ENCODE peak calls at places on chromosomes 5 and 9, in four cellular contexts. N is thyroid gland; K is CD4-positive, alpha-beta memory T cell; V is heart left ventricle. H is an unnamed sample.

GRCh38 chr5:158142182-158142581 is 283.2 kb upstream of the CLINT1 start:
- DNase-seq in N (no peak), V (no peak), K (no peak), H (no peak)

GRCh38 chr9:132023409-132024180 is 56.1 kb downstream of the MED27 start:
- DNase-seq in V (no peak), K (no peak), N (no peak), H (no peak)

GRCh38 chr5:115685480-115685879 is 59.6 kb upstream of the TMED7 start:
- DNase-seq in K (no peak), N (no peak), V (peak), H (no peak)

GRCh38 chr5:114726126-114726525 is 364.3 kb downstream of the KCNN2 start:
- DNase-seq in V (no peak), N (no peak), K (no peak), H (no peak)

GRCh38 chr9:110808599-110808980 is 140.0 kb downstream of the MUSK start:
- DNase-seq in N (no peak), V (no peak), K (no peak), H (no peak)

GRCh38 chr9:108151161-108151586 is 661.6 kb upstream of the KLF4 start:
- DNase-seq in K (no peak), N (no peak), V (peak), H (peak)

GRCh38 chr9:91253488-91253887 is 108.2 kb downstream of the AUH start:
- DNase-seq in N (no peak), V (no peak), K (peak), H (no peak)

GRCh38 chr5:35626108-35626507 is 8.4 kb downstream of the SPEF2 start:
- DNase-seq in N (no peak), V (no peak), K (no peak), H (no peak)

GRCh38 chr5:150486402-150487198 is 21.3 kb upstream of the NDST1 start:
- DNase-seq in K (peak), V (peak), N (peak), H (no peak)

GRCh38 chr9:109117856-109118801 is 1.6 kb downstream of the TMEM245 start:
- DNase-seq in N (peak), V (no peak), K (peak), H (peak)

GRCh38 chr9:23123048-23123632 is 676.5 kb downstream of the DMRTA1 start:
- DNase-seq in K (no peak), V (peak), N (peak), H (peak)

GRCh38 chr5:372556-372910 is 51.0 kb downstream of the AHRR start:
- DNase-seq in V (no peak), K (no peak), N (no peak), H (no peak)

GRCh38 chr9:132670816-132671371 is 630 bp downstream of the GTF3C4 start:
- DNase-seq in K (peak), N (peak), V (peak), H (no peak)

GRCh38 chr9:136242908-136243525 is 2.6 kb downstream of the QSOX2 start:
- DNase-seq in V (no peak), K (no peak), N (no peak), H (no peak)
- H3K4me3 ChIP-seq in V (no peak), K (no peak), N (no peak), H (no peak)

GRCh38 chr5:137751869-137752491 is 2.2 kb downstream of the HNRNPA0 start:
- DNase-seq in K (peak), V (no peak), N (peak), H (no peak)
- H3K4me3 ChIP-seq in K (peak), V (peak), N (no peak), H (peak)

GRCh38 chr5:173670791-173671120 is 54.3 kb upstream of the BOD1 start:
- DNase-seq in V (no peak), N (peak), K (no peak), H (no peak)
- H3K4me3 ChIP-seq in V (no peak), N (no peak), K (no peak), H (no peak)

GRCh38 chr5:141515141-141515540 is 26.3 kb downstream of the PCDHGC5 start:
- DNase-seq in V (no peak), N (no peak), K (no peak), H (no peak)

GRCh38 chr5:141514330-141515111 is 25.6 kb downstream of the PCDHGC5 start:
- DNase-seq in K (no peak), V (no peak), N (peak), H (no peak)

GRCh38 chr5:141513021-141513626 is 24.2 kb downstream of the PCDHGC5 start:
- DNase-seq in N (peak), V (peak), K (peak), H (no peak)

GRCh38 chr5:141512390-141513020 is 23.6 kb downstream of the PCDHGC5 start:
- DNase-seq in V (peak), K (peak), N (peak), H (no peak)

GRCh38 chr5:141513627-141514329 is 24.9 kb downstream of the PCDHGC5 start:
- DNase-seq in K (peak), V (peak), N (peak), H (no peak)
- H3K4me3 ChIP-seq in K (peak), V (peak), N (no peak), H (peak)

GRCh38 chr5:171965740-171966139 is 40.7 kb downstream of the FBXW11 start:
- DNase-seq in K (no peak), V (no peak), N (no peak), H (no peak)

GRCh38 chr5:171963416-171963815 is 43.0 kb downstream of the FBXW11 start:
- DNase-seq in V (no peak), N (no peak), K (no peak), H (no peak)

GRCh38 chr5:171968512-171968911 is 37.9 kb downstream of the FBXW11 start:
- DNase-seq in N (no peak), K (no peak), V (no peak), H (no peak)

GRCh38 chr5:171966964-171967363 is 39.5 kb downstream of the FBXW11 start:
- DNase-seq in K (no peak), N (no peak), V (no peak), H (no peak)

DNA sequence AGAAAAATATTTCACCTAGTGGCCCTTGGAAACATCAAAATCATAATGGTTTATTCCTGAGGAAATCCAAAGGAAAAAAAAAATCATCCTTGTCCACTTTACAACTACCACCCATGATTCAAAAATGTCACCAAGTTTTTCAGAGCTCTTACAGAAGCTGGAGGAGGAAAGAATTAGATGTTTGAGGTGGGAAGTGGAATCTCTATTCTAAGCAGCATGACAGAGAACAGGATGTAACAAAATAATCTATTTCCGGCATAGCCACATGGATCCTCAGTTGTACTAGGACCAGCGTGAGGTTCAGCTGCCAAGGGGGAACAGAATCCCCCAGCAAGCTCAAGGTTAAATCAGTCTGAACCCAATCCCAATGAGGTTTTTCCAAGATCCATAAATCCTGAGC is 40.2 kb downstream of the FBXW11 start:
- DNase-seq in V (no peak), N (no peak), K (no peak), H (no peak)
- H3K4me3 ChIP-seq in V (no peak), N (no peak), K (no peak), H (no peak)

GRCh38 chr5:10973316-10973715 is 212.3 kb upstream of the DAP start:
- DNase-seq in N (no peak), K (no peak), V (no peak), H (no peak)

GRCh38 chr5:10977011-10977410 is 216.0 kb upstream of the DAP start:
- DNase-seq in K (no peak), V (no peak), N (no peak), H (no peak)

GRCh38 chr5:10974850-10975249 is 213.8 kb upstream of the DAP start:
- DNase-seq in V (no peak), K (no peak), N (no peak), H (no peak)

GRCh38 chr5:10975915-10976314 is 214.9 kb upstream of the DAP start:
- DNase-seq in V (no peak), K (no peak), N (no peak), H (no peak)
- H3K4me3 ChIP-seq in V (no peak), K (no peak), N (no peak), H (no peak)

H was measured in skeletal muscle cell.